ENCODE peak calls at places on chromosomes 13 and 19, in four cellular contexts. R is retinal pigment epithelial cell, M is tibial artery, H is left ventricle myocardium inferior. L is an unnamed sample.

GRCh38 chr19:51777570-51778460 is 16.8 kb downstream of the FPR2 start:
- DNase-seq in R (peak; percentile 50), M (peak; percentile 71), H (peak; percentile 67), L (peak; percentile 70)

GRCh38 chr13:21175656-21176194 is 627 bp downstream of the SKA3 start:
- DNase-seq in R (no peak), M (no peak), H (no peak), L (peak; percentile 24)

GRCh38 chr19:6731822-6732221 is 5.6 kb downstream of the GPR108 start:
- DNase-seq in R (no peak), M (no peak), H (no peak), L (no peak)

GRCh38 chr19:49564616-49565045 is 15.7 kb downstream of the NOSIP start:
- DNase-seq in R (no peak), M (no peak), H (no peak), L (no peak)

GRCh38 chr19:35558400-35559280 is 4.8 kb downstream of the ATP4A start:
- DNase-seq in R (no peak), M (no peak), H (no peak), L (no peak)

GRCh38 chr19:1725100-1726064 is 27.9 kb upstream of the ONECUT3 start:
- DNase-seq in R (no peak), M (no peak), H (peak; percentile 52), L (no peak)

GRCh38 chr13:97328222-97328790 is 105.7 kb upstream of the RAP2A start:
- DNase-seq in R (peak; percentile 77), M (no peak), H (no peak), L (peak; percentile 32)

GRCh38 chr13:23610187-23610576 is 40.0 kb downstream of the TNFRSF19 start:
- DNase-seq in R (no peak), M (no peak), H (peak; percentile 58), L (no peak)

GRCh38 chr19:50425581-50425980 is 6.8 kb downstream of the SPIB start:
- DNase-seq in R (no peak), M (no peak), H (no peak), L (no peak)

GRCh38 chr13:90675129-90675528 is 672.4 kb upstream of the MIR17HG start:
- DNase-seq in R (no peak), M (no peak), H (no peak), L (no peak)

GRCh38 chr13:97057196-97057595 is 62.9 kb upstream of the OXGR1 start:
- DNase-seq in R (no peak), M (no peak), H (no peak), L (no peak)

GRCh38 chr13:96011291-96011875 is 41.8 kb downstream of the UGGT2 start:
- DNase-seq in R (no peak), M (no peak), H (no peak), L (no peak)

GRCh38 chr19:33395561-33396550 is 22.3 kb downstream of the CEBPG start:
- DNase-seq in R (no peak), M (peak; percentile 72), H (peak; percentile 59), L (no peak)

GRCh38 chr19:50794074-50794777 is 4.0 kb downstream of the ACP4 start:
- DNase-seq in R (no peak), M (no peak), H (no peak), L (no peak)

DNA sequence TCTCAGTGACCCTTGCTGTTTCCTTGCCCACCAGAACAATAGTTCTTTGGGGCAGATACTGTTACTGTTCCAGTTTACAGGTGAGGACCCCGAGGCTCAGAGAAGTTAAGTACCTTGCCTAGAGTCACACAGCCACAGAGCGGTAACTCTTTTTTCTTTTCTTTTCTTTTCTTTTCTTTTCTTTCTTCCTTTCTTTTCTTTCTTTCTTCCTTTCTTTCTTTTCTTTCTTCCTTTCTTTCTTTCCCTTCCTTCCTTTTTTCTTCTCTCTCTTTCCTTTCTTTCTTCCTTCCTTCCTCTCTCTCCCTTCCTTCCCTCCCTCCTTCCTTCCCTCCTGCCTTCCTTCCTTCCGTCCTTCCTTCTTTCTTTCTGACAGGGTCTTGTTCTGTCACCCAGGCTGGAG is 4.9 kb upstream of the PRX start:
- DNase-seq in R (no peak), M (no peak), H (no peak), L (no peak)
- H3K4me3 ChIP-seq in R (no peak overlapping the region), M (no peak overlapping the region), H (no peak overlapping the region), L (no peak overlapping the region)

GRCh38 chr19:4371209-4371897 is 28.0 kb downstream of the MPND start:
- DNase-seq in R (no peak), M (peak; percentile 60), H (no peak), L (no peak)

GRCh38 chr19:4369109-4369887 is 25.9 kb downstream of the MPND start:
- DNase-seq in R (no peak), M (peak; percentile 69), H (peak; percentile 46), L (peak; percentile 80)

GRCh38 chr19:4370418-4371041 is 27.2 kb downstream of the MPND start:
- DNase-seq in R (no peak), M (peak; percentile 64), H (no peak), L (no peak)

GRCh38 chr19:4368128-4368820 is 24.9 kb downstream of the MPND start:
- DNase-seq in R (no peak), M (peak; percentile 62), H (no peak), L (peak; percentile 22)

GRCh38 chr19:4369888-4370260 is 26.5 kb downstream of the MPND start:
- DNase-seq in R (no peak), M (peak; percentile 68), H (no peak), L (peak; percentile 59)
- TF ChIP-seq CTCF in R (peak; percentile 54), M (no peak), H (peak; percentile 54), L (peak; percentile 90)

GRCh38 chr19:45881909-45882528 is 3.9 kb downstream of the IRF2BP1 start:
- DNase-seq in R (no peak), M (no peak), H (no peak), L (no peak)

GRCh38 chr19:45881082-45881908 is 4.6 kb downstream of the IRF2BP1 start:
- DNase-seq in R (no peak), M (no peak), H (no peak), L (no peak)

GRCh38 chr19:45883586-45883880 is 2.4 kb downstream of the IRF2BP1 start:
- DNase-seq in R (no peak), M (no peak), H (no peak), L (no peak)

GRCh38 chr19:45883881-45884681 is 1.9 kb downstream of the IRF2BP1 start:
- DNase-seq in R (no peak), M (no peak), H (no peak), L (no peak)

GRCh38 chr19:45882652-45883585 is 3.0 kb downstream of the IRF2BP1 start:
- DNase-seq in R (peak; percentile 48), M (peak; percentile 85), H (peak; percentile 73), L (peak; percentile 72)
- H3K4me3 ChIP-seq in R (peak overlapping the region; percentile 48), M (peak overlapping the region; percentile 90), H (no peak overlapping the region), L (peak overlapping the region; percentile 47)

GRCh38 chr19:11196406-11197287 is 698 bp downstream of the KANK2 start:
- DNase-seq in R (no peak), M (peak; percentile 81), H (peak; percentile 56), L (no peak)

GRCh38 chr19:11195681-11196080 is 1.7 kb downstream of the KANK2 start:
- DNase-seq in R (no peak), M (no peak), H (no peak), L (no peak)

GRCh38 chr19:11198175-11198534 is 810 bp upstream of the KANK2 start:
- DNase-seq in R (no peak), M (no peak), H (no peak), L (no peak)

GRCh38 chr19:11198769-11199469 is 1.6 kb upstream of the KANK2 start:
- DNase-seq in R (peak; percentile 21), M (no peak), H (no peak), L (no peak)

DNA sequence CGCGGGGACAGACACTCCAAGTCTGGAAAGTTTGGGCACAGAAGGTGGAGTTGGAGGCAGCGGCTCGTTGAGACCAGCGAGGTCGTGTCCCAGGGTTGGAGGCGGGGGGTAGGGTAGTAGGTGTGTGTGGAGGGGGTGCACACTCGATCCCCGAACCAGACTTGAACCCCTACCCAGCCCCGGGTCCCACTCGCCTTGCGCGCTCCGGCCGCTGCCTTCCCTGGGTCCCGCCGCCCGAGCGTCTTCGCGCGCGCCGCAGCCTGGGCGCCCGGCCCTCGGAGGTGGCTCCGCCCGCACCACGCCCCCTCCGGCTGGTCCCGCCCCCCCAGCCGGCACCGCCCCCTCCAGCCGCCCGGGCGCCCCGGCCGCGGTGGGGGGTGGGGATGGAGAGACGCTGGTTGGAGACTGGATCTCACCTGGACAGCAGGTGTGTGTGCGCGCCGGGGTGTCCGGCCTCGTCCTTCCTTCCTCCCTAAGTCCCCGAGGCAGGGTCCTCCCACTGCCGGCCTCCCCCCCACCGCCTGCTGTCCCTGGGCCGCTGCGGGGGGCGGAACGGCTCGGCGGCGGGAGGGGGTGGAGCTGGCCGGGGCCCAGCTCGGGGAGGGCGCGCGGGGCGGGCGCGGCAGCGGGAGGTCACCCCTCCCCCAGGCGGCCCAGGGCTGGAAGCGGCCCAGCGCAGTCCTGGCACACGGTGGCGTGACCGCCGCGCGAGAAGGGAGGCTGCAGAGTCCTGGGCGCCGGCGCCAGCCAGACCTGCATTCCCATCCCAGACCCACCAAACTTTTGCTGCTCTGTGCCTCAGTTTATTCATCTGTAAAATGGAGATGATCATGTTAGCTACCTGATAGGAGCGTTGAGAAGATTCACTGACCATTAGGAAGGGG is at the start of gene KANK2:
- DNase-seq in R (peak; percentile 19), M (peak; percentile 92), H (peak; percentile 88), L (peak; percentile 37)
- TF ChIP-seq CTCF in R (no peak), M (no peak), H (peak; percentile 32), L (no peak)